ENCODE peak calls at places on chromosome 21, in four cellular contexts. One of them, this sample, is unnamed.

GRCh38 chr21:29181799-29182470 is 51.5 kb downstream of the MAP3K7CL start:
- DNase-seq in heart left ventricle: no peak
- DNase-seq in A549: peak; percentile 52
- DNase-seq in spleen: no peak
- DNase-seq in this sample: no peak

GRCh38 chr21:42113926-42114409 is 42.9 kb downstream of the UMODL1 start:
- DNase-seq in heart left ventricle: no peak
- DNase-seq in A549: peak; percentile 32
- DNase-seq in spleen: peak; percentile 60
- DNase-seq in this sample: no peak

GRCh38 chr21:33332143-33332542 is 7.4 kb downstream of the IFNAR1 start:
- DNase-seq in heart left ventricle: no peak
- DNase-seq in A549: no peak
- DNase-seq in spleen: no peak
- DNase-seq in this sample: no peak

GRCh38 chr21:41614456-41615010 is 106.6 kb upstream of the TMPRSS2 start:
- DNase-seq in heart left ventricle: no peak
- DNase-seq in A549: no peak
- DNase-seq in spleen: no peak
- DNase-seq in this sample: no peak

GRCh38 chr21:33202464-33203363 is 27.0 kb upstream of the IFNAR2 start:
- DNase-seq in heart left ventricle: no peak
- DNase-seq in A549: no peak
- DNase-seq in spleen: no peak
- DNase-seq in this sample: no peak

GRCh38 chr21:41425954-41426655 is at the start of gene MX1:
- DNase-seq in heart left ventricle: peak; percentile 85
- DNase-seq in A549: peak; percentile 10
- DNase-seq in spleen: peak; percentile 98
- DNase-seq in this sample: peak; percentile 85

GRCh38 chr21:37153935-37154350 is 80.9 kb downstream of the TTC3 start:
- DNase-seq in heart left ventricle: peak; percentile 30
- DNase-seq in A549: no peak
- DNase-seq in spleen: no peak
- DNase-seq in this sample: no peak

GRCh38 chr21:44917446-44918106 is 3.1 kb downstream of the ITGB2 start:
- DNase-seq in heart left ventricle: no peak
- DNase-seq in A549: no peak
- DNase-seq in spleen: no peak
- DNase-seq in this sample: no peak

GRCh38 chr21:18970416-18970815 is 566.8 kb upstream of the TMPRSS15 start:
- DNase-seq in heart left ventricle: no peak
- DNase-seq in A549: no peak
- DNase-seq in spleen: no peak
- DNase-seq in this sample: no peak

GRCh38 chr21:41481191-41481590 is 26.8 kb downstream of the TMPRSS2 start:
- DNase-seq in heart left ventricle: no peak
- DNase-seq in A549: no peak
- DNase-seq in spleen: no peak
- DNase-seq in this sample: no peak

GRCh38 chr21:40731206-40731605 is 115.8 kb downstream of the DSCAM start:
- DNase-seq in heart left ventricle: no peak
- DNase-seq in A549: no peak
- DNase-seq in spleen: no peak
- DNase-seq in this sample: no peak

GRCh38 chr21:32757804-32758203 is 13.8 kb downstream of the PAXBP1 start:
- DNase-seq in heart left ventricle: no peak
- DNase-seq in A549: no peak
- DNase-seq in spleen: no peak
- DNase-seq in this sample: no peak

GRCh38 chr21:15272171-15272570 is 207.4 kb upstream of the NRIP1 start:
- DNase-seq in heart left ventricle: no peak
- DNase-seq in A549: no peak
- DNase-seq in spleen: no peak
- DNase-seq in this sample: no peak

GRCh38 chr21:41479686-41480085 is 28.3 kb downstream of the TMPRSS2 start:
- DNase-seq in heart left ventricle: no peak
- DNase-seq in A549: no peak
- DNase-seq in spleen: peak; percentile 33
- DNase-seq in this sample: no peak

GRCh38 chr21:41885341-41886024 is 6.3 kb upstream of the PRDM15 start:
- DNase-seq in heart left ventricle: no peak
- DNase-seq in A549: no peak
- DNase-seq in spleen: peak; percentile 60
- DNase-seq in this sample: no peak

GRCh38 chr21:35428041-35428400 is 378.9 kb upstream of the RUNX1 start:
- DNase-seq in heart left ventricle: no peak
- DNase-seq in A549: no peak
- DNase-seq in spleen: no peak
- DNase-seq in this sample: no peak

GRCh38 chr21:35428489-35428888 is 379.4 kb upstream of the RUNX1 start:
- DNase-seq in heart left ventricle: peak; percentile 60
- DNase-seq in A549: no peak
- DNase-seq in spleen: no peak
- DNase-seq in this sample: no peak

GRCh38 chr21:35430260-35430659 is 381.2 kb upstream of the RUNX1 start:
- DNase-seq in heart left ventricle: no peak
- DNase-seq in A549: no peak
- DNase-seq in spleen: no peak
- DNase-seq in this sample: no peak

GRCh38 chr21:35427320-35428040 is 378.4 kb upstream of the RUNX1 start:
- DNase-seq in heart left ventricle: peak; percentile 31
- DNase-seq in A549: no peak
- DNase-seq in spleen: no peak
- DNase-seq in this sample: no peak

DNA sequence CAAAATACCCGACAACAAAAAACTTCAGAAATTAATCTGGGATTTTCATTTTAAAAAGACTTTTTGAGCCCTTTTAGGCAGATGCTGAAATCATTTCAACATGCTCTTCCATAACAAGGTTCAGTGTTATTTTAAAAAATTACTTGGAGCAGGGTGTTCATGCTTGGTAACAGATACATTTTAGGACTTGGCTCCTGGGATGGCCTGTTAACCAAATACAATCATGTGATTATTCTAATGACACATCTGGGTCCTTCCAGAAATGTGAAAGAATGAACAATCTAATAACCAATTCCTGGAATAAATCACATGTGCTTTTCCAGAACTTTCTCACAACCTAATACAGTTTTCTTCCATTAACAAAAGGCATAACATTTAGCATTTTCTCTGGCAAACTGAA is 379.8 kb upstream of the RUNX1 start:
- DNase-seq in heart left ventricle: no peak
- DNase-seq in A549: no peak
- DNase-seq in spleen: no peak
- DNase-seq in this sample: no peak
- H3K27ac ChIP-seq in heart left ventricle: peak overlapping the region; percentile 50
- H3K27ac ChIP-seq in A549: no peak overlapping the region
- H3K27ac ChIP-seq in spleen: no peak overlapping the region
- H3K27ac ChIP-seq in this sample: no peak overlapping the region

DNA sequence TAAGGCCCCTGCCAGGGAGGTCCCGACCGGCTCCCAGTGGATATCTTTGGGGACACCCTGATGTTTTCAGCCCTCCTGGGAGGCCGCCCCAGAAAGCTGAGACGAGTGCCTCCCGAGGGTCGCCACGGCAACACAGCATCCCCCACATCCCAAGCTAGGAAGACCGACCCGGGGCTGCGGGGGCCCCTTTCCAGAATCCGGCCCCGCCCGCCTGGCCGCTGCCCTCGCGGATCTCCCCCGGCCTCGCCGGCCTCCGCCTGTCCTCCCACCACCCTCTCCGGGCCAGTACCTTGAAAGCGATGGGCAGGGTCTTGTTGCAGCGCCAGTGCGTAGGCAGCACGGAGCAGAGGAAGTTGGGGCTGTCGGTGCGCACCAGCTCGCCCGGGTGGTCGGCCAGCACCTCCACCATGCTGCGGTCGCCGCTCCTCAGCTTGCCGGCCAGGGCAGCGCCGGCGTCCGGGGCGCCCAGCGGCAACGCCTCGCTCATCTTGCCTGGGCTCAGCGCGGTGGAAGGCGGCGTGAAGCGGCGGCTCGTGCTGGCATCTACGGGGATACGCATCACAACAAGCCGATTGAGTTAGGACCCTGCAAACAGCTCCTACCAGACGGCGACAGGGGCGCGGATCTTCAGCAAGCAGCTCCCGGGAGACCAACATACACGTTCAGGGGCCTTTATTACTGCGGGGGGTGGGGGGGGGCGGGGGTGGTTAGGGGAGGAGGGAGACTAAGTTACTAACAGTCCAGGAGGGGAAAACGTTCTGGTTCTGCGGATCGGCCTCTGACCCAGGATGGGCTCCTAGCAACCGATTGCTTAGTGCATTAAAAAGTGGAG is 162.3 kb downstream of the RUNX1 start:
- DNase-seq in heart left ventricle: peak; percentile 36
- DNase-seq in A549: no peak
- DNase-seq in spleen: peak; percentile 89
- DNase-seq in this sample: peak; percentile 47
- TF ChIP-seq POLR2A in heart left ventricle: no peak
- TF ChIP-seq POLR2A in A549: no peak
- TF ChIP-seq POLR2A in spleen: no peak
- TF ChIP-seq POLR2A in this sample: peak; percentile 46

GRCh38 chr21:25563399-25564116 is 43.7 kb downstream of the MRPL39 start:
- DNase-seq in heart left ventricle: no peak
- DNase-seq in A549: no peak
- DNase-seq in spleen: no peak
- DNase-seq in this sample: no peak
- H3K9me3 ChIP-seq in heart left ventricle: no peaks in the 10 kb centered on the region
- H3K9me3 ChIP-seq in A549: no peaks in the 10 kb centered on the region
- H3K9me3 ChIP-seq in spleen: no peaks in the 10 kb centered on the region
- H3K9me3 ChIP-seq in this sample: no peaks in the 10 kb centered on the region

GRCh38 chr21:46461909-46462308 is 3.2 kb downstream of the DIP2A start:
- DNase-seq in heart left ventricle: no peak
- DNase-seq in A549: no peak
- DNase-seq in spleen: no peak
- DNase-seq in this sample: no peak
- H3K27ac ChIP-seq in heart left ventricle: no peak overlapping the region
- H3K27ac ChIP-seq in A549: no peak overlapping the region
- H3K27ac ChIP-seq in spleen: no peak overlapping the region
- H3K27ac ChIP-seq in this sample: no peak overlapping the region

DNA sequence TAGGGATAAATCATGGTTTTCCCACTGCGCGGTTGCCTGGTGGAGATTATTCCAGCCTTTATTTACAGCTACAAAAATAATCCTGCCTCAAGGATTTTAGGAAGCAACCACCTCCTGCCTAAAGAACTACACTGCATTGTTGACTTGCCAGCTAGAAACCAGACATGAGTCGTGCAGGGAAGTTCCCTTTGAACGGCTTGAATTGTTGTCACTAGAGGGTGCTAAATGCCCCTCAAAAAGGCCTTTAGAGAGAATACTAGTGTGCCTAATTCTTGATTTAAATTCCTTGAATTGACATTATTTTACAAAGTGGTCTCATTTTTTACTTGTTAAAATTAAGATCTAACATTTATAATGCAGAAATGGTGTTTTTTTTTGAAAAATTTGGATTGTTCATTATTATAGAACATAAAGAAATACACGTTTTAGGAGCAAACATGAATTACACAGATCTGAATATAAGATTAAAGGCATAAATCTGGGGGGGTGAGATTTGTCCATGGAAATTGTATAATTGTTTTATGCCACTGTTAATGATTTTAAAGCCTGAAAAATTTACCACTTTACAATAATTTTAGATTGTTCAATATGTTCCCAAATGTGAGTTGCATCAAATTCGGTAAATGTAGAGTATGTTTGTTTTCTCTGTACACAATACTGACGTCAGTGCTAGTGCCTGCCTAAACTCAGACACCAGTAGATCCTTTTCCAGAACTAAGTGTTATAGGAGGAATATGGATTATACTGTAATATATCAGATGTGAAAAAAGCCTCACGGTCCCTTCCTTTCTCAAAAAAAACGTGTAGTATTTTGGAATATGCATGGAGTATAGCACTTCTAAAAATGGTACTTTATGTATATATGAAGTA is 7.6 kb upstream of the ERG start:
- DNase-seq in heart left ventricle: no peak
- DNase-seq in A549: peak; percentile 6
- DNase-seq in spleen: no peak
- DNase-seq in this sample: peak; percentile 52
- TF ChIP-seq POLR2A in heart left ventricle: no peak
- TF ChIP-seq POLR2A in A549: no peak
- TF ChIP-seq POLR2A in spleen: no peak
- TF ChIP-seq POLR2A in this sample: no peak

DNA sequence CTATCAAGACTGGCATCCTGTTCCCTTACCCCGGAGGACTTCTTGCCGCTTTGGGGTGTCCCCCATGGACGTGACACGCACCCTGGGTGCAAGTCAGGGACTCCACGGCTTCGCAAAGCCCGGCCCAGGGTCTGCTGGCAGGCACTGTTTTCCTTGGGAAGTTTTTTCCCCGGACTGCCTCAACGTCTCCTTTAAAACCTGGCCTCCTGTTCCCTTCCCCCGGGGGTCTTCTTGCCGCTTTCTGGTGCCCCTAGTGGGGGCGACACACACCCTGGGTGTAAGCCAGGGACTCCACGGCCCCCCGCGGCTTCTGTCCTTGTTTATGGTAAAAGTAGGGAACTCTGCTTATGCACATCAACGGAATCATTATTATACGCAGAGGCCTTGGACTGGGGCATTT is 136.6 kb downstream of the LIPI start:
- DNase-seq in heart left ventricle: no peak
- DNase-seq in A549: no peak
- DNase-seq in spleen: no peak
- DNase-seq in this sample: no peak
- H3K9me3 ChIP-seq in heart left ventricle: no peaks in the 10 kb centered on the region
- H3K9me3 ChIP-seq in A549: no peaks in the 10 kb centered on the region
- H3K9me3 ChIP-seq in spleen: peaks cover 45% of the 10 kb centered on the region
- H3K9me3 ChIP-seq in this sample: no peaks in the 10 kb centered on the region

DNA sequence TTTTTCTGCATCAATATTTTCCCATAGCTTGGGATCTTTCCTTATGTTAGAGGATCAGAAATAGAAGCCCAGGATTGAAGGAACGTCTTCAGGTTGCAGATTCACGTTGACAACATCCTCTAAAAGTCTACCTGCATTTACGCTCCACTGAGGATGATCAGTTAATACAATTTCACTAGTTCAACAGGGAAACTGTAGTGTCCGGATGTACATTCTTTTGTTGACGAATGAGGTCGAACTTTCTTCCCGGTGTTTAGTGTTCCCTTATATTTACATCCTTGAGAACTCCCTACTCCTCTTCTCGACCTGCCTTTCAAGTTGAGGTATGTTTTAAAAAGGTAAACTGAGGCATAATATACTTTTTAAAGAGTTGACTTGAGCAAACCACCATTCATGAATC is 74.8 kb downstream of the SIK1 start:
- DNase-seq in heart left ventricle: no peak
- DNase-seq in A549: no peak
- DNase-seq in spleen: no peak
- DNase-seq in this sample: no peak
- H3K27ac ChIP-seq in heart left ventricle: no peak overlapping the region
- H3K27ac ChIP-seq in A549: no peak overlapping the region
- H3K27ac ChIP-seq in spleen: peak overlapping the region; percentile 71
- H3K27ac ChIP-seq in this sample: no peak overlapping the region

GRCh38 chr21:43893536-43894205 is 28.6 kb downstream of the AGPAT3 start:
- DNase-seq in heart left ventricle: no peak
- DNase-seq in A549: no peak
- DNase-seq in spleen: peak; percentile 79
- DNase-seq in this sample: peak; percentile 42
- TF ChIP-seq POLR2A in heart left ventricle: no peak
- TF ChIP-seq POLR2A in A549: no peak
- TF ChIP-seq POLR2A in spleen: no peak
- TF ChIP-seq POLR2A in this sample: no peak